ENCODE peak calls at places on chromosomes 2 and 18, in seven cellular contexts. One of them, this sample, is unnamed.

GRCh38 chr18:3610818-3611217 is 160.8 kb downstream of the TGIF1 start:
- DNase-seq in ovary: no peak
- DNase-seq in lower leg skin: no peak
- DNase-seq in A549: no peak
- DNase-seq in GM12878: no peak
- DNase-seq in H54: no peak
- DNase-seq in stomach: no peak
- DNase-seq in this sample: no peak

GRCh38 chr2:156541706-156542105 is 105.5 kb downstream of the GPD2 start:
- DNase-seq in ovary: no peak
- DNase-seq in lower leg skin: no peak
- DNase-seq in A549: no peak
- DNase-seq in GM12878: no peak
- DNase-seq in H54: no peak
- DNase-seq in stomach: no peak
- DNase-seq in this sample: no peak

GRCh38 chr18:46278481-46279465 is 174.6 kb downstream of the HAUS1 start:
- DNase-seq in ovary: no peak
- DNase-seq in lower leg skin: no peak
- DNase-seq in A549: no peak
- DNase-seq in GM12878: no peak
- DNase-seq in H54: peak
- DNase-seq in stomach: no peak
- DNase-seq in this sample: no peak

GRCh38 chr2:60445684-60446184 is 107.7 kb downstream of the BCL11A start:
- DNase-seq in ovary: no peak
- DNase-seq in lower leg skin: no peak
- DNase-seq in A549: no peak
- DNase-seq in GM12878: no peak
- DNase-seq in H54: no peak
- DNase-seq in stomach: no peak
- DNase-seq in this sample: no peak

GRCh38 chr2:112055833-112056625 is 960 bp downstream of the TMEM87B start:
- DNase-seq in ovary: peak
- DNase-seq in lower leg skin: peak
- DNase-seq in A549: peak
- DNase-seq in GM12878: no peak
- DNase-seq in H54: peak
- DNase-seq in stomach: peak
- DNase-seq in this sample: no peak

GRCh38 chr2:176507736-176508135 is 238.5 kb downstream of the MTX2 start:
- DNase-seq in ovary: no peak
- DNase-seq in lower leg skin: no peak
- DNase-seq in A549: no peak
- DNase-seq in GM12878: no peak
- DNase-seq in H54: no peak
- DNase-seq in stomach: no peak
- DNase-seq in this sample: no peak

GRCh38 chr2:30979822-30980245 is 158.4 kb downstream of the GALNT14 start:
- DNase-seq in ovary: no peak
- DNase-seq in lower leg skin: no peak
- DNase-seq in A549: peak
- DNase-seq in GM12878: no peak
- DNase-seq in H54: peak
- DNase-seq in stomach: no peak
- DNase-seq in this sample: no peak

GRCh38 chr2:117523267-117523666 is 291.2 kb upstream of the DDX18 start:
- DNase-seq in ovary: peak
- DNase-seq in lower leg skin: no peak
- DNase-seq in A549: no peak
- DNase-seq in GM12878: no peak
- DNase-seq in H54: no peak
- DNase-seq in stomach: peak
- DNase-seq in this sample: no peak

GRCh38 chr2:121716126-121716525 is 20.5 kb downstream of the NIFK start:
- DNase-seq in ovary: no peak
- DNase-seq in lower leg skin: no peak
- DNase-seq in A549: no peak
- DNase-seq in GM12878: no peak
- DNase-seq in H54: no peak
- DNase-seq in stomach: no peak
- DNase-seq in this sample: no peak

GRCh38 chr2:72220170-72220569 is 72.5 kb upstream of the CYP26B1 start:
- DNase-seq in ovary: no peak
- DNase-seq in lower leg skin: no peak
- DNase-seq in A549: no peak
- DNase-seq in GM12878: no peak
- DNase-seq in H54: no peak
- DNase-seq in stomach: no peak
- DNase-seq in this sample: no peak

GRCh38 chr2:213125646-213126347 is 25.6 kb downstream of the IKZF2 start:
- DNase-seq in ovary: no peak
- DNase-seq in lower leg skin: no peak
- DNase-seq in A549: no peak
- DNase-seq in GM12878: no peak
- DNase-seq in H54: no peak
- DNase-seq in stomach: no peak
- DNase-seq in this sample: no peak

GRCh38 chr2:173982918-173983317 is 17.7 kb upstream of the SP3 start:
- DNase-seq in ovary: peak
- DNase-seq in lower leg skin: no peak
- DNase-seq in A549: no peak
- DNase-seq in GM12878: no peak
- DNase-seq in H54: no peak
- DNase-seq in stomach: no peak
- DNase-seq in this sample: no peak

GRCh38 chr2:234879671-234880455 is 72.0 kb upstream of the SH3BP4 start:
- DNase-seq in ovary: no peak
- DNase-seq in lower leg skin: no peak
- DNase-seq in A549: peak
- DNase-seq in GM12878: no peak
- DNase-seq in H54: no peak
- DNase-seq in stomach: no peak
- DNase-seq in this sample: no peak

GRCh38 chr2:143482761-143483160 is 353.5 kb downstream of the ARHGAP15 start:
- DNase-seq in ovary: no peak
- DNase-seq in lower leg skin: no peak
- DNase-seq in A549: no peak
- DNase-seq in GM12878: no peak
- DNase-seq in H54: no peak
- DNase-seq in stomach: no peak
- DNase-seq in this sample: no peak

GRCh38 chr2:71876542-71877451 is 270.9 kb downstream of the CYP26B1 start:
- DNase-seq in ovary: no peak
- DNase-seq in lower leg skin: no peak
- DNase-seq in A549: no peak
- DNase-seq in GM12878: no peak
- DNase-seq in H54: no peak
- DNase-seq in stomach: no peak
- DNase-seq in this sample: no peak

GRCh38 chr2:214005337-214005736 is 405.5 kb upstream of the VWC2L start:
- DNase-seq in ovary: no peak
- DNase-seq in lower leg skin: no peak
- DNase-seq in A549: no peak
- DNase-seq in GM12878: no peak
- DNase-seq in H54: no peak
- DNase-seq in stomach: no peak
- DNase-seq in this sample: no peak

GRCh38 chr2:27710176-27710575 is 46.5 kb downstream of the SLC4A1AP start:
- DNase-seq in ovary: no peak
- DNase-seq in lower leg skin: peak
- DNase-seq in A549: no peak
- DNase-seq in GM12878: no peak
- DNase-seq in H54: no peak
- DNase-seq in stomach: no peak
- DNase-seq in this sample: no peak

GRCh38 chr2:28981016-28981441 is at the start of gene TOGARAM2:
- DNase-seq in ovary: peak
- DNase-seq in lower leg skin: no peak
- DNase-seq in A549: no peak
- DNase-seq in GM12878: no peak
- DNase-seq in H54: no peak
- DNase-seq in stomach: no peak
- DNase-seq in this sample: no peak

GRCh38 chr2:68059769-68060525 is 2.9 kb downstream of the C1D start:
- DNase-seq in ovary: no peak
- DNase-seq in lower leg skin: no peak
- DNase-seq in A549: no peak
- DNase-seq in GM12878: no peak
- DNase-seq in H54: no peak
- DNase-seq in stomach: no peak
- DNase-seq in this sample: no peak

GRCh38 chr2:68060652-68061051 is 2.2 kb downstream of the C1D start:
- DNase-seq in ovary: no peak
- DNase-seq in lower leg skin: no peak
- DNase-seq in A549: no peak
- DNase-seq in GM12878: no peak
- DNase-seq in H54: no peak
- DNase-seq in stomach: no peak
- DNase-seq in this sample: no peak

GRCh38 chr2:68057658-68058396 is 5.0 kb downstream of the C1D start:
- DNase-seq in ovary: no peak
- DNase-seq in lower leg skin: no peak
- DNase-seq in A549: no peak
- DNase-seq in GM12878: no peak
- DNase-seq in H54: no peak
- DNase-seq in stomach: no peak
- DNase-seq in this sample: no peak

GRCh38 chr2:68062680-68063387 is at the start of gene C1D:
- DNase-seq in ovary: peak
- DNase-seq in lower leg skin: peak
- DNase-seq in A549: peak
- DNase-seq in GM12878: peak
- DNase-seq in H54: peak
- DNase-seq in stomach: peak
- DNase-seq in this sample: peak
- TF ChIP-seq POLR2A in ovary: peak
- TF ChIP-seq POLR2A in lower leg skin: peak
- TF ChIP-seq POLR2A in A549: peak
- TF ChIP-seq POLR2A in GM12878: peak
- TF ChIP-seq POLR2A in H54: peak
- TF ChIP-seq POLR2A in stomach: no peak
- TF ChIP-seq POLR2A in this sample: peak

DNA sequence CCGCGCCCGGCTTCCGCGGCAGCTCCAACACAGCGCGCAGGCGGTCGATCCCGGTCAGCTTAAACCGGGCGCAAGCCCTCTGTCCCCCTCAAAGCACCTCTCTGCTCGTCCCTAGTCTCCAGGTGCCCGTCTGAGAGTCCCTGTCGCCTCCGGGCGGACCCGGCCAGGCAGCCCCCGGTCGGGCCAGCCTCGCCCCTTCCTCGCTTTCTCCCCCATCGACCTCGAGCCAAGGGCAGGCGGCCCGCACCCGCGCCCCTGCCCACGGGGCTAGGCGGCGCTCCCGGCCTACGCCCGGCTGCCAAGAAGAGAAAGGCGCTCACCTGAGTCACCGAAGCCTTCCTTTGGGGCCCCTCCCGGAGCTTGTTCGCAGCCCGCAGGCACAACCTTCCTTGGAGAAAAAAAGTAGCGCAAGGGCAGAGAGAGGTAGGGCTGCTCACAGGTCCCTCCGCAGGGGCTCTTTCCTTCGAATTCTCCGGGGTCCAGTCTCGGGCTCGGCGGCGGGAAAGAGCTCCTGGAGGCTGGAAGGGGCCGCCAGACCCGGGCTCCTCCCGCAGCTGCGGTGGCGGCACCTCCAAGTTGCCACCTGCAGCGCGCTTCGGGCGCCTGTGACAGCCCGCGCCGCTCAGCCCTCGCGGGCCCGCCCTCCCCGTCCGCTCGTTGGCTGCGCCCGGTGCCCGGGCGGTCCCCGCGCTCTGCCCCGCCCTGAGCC is 86.4 kb upstream of the EPB41L3 start:
- DNase-seq in ovary: peak
- DNase-seq in lower leg skin: peak
- DNase-seq in A549: peak
- DNase-seq in GM12878: no peak
- DNase-seq in H54: no peak
- DNase-seq in stomach: peak
- DNase-seq in this sample: peak
- TF ChIP-seq POLR2A in ovary: peak
- TF ChIP-seq POLR2A in lower leg skin: no peak
- TF ChIP-seq POLR2A in A549: no peak
- TF ChIP-seq POLR2A in GM12878: no peak
- TF ChIP-seq POLR2A in H54: no peak
- TF ChIP-seq POLR2A in stomach: no peak
- TF ChIP-seq POLR2A in this sample: no peak

DNA sequence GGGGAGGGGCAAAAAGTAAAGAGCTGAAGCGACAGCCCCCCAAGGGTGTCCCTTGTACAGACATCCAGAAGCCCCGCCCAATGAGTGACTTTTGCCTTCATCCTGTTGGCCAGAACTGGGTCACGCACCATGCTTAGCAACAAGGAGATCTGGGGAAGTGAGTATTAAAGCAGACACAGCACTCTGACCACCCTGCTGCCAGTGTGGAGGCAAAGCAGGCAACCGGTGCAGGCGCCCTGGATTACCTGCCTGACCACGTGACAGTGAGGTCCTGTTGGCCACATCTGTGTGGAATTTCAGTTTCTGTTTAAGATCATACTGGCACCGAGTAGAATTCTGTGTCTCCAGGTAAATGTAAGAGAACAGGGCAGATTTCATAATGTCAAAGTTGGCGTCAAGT is 21.6 kb upstream of the BIN1 start:
- DNase-seq in ovary: no peak
- DNase-seq in lower leg skin: no peak
- DNase-seq in A549: no peak
- DNase-seq in GM12878: peak
- DNase-seq in H54: peak
- DNase-seq in stomach: peak
- DNase-seq in this sample: peak
- TF ChIP-seq POLR2A in ovary: no peak
- TF ChIP-seq POLR2A in lower leg skin: no peak
- TF ChIP-seq POLR2A in A549: no peak
- TF ChIP-seq POLR2A in GM12878: peak
- TF ChIP-seq POLR2A in H54: no peak
- TF ChIP-seq POLR2A in stomach: no peak
- TF ChIP-seq POLR2A in this sample: no peak

GRCh38 chr2:233061591-233062446 is 1.7 kb downstream of the INPP5D start:
- DNase-seq in ovary: no peak
- DNase-seq in lower leg skin: peak
- DNase-seq in A549: no peak
- DNase-seq in GM12878: no peak
- DNase-seq in H54: no peak
- DNase-seq in stomach: peak
- DNase-seq in this sample: no peak

GRCh38 chr2:233060500-233061006 is 411 bp downstream of the INPP5D start:
- DNase-seq in ovary: no peak
- DNase-seq in lower leg skin: no peak
- DNase-seq in A549: no peak
- DNase-seq in GM12878: no peak
- DNase-seq in H54: no peak
- DNase-seq in stomach: peak
- DNase-seq in this sample: no peak

GRCh38 chr2:233059797-233060499 is at the start of gene INPP5D:
- DNase-seq in ovary: no peak
- DNase-seq in lower leg skin: peak
- DNase-seq in A549: no peak
- DNase-seq in GM12878: no peak
- DNase-seq in H54: no peak
- DNase-seq in stomach: peak
- DNase-seq in this sample: peak

GRCh38 chr2:233062447-233062842 is 2.3 kb downstream of the INPP5D start:
- DNase-seq in ovary: no peak
- DNase-seq in lower leg skin: peak
- DNase-seq in A549: no peak
- DNase-seq in GM12878: no peak
- DNase-seq in H54: no peak
- DNase-seq in stomach: peak
- DNase-seq in this sample: no peak

GRCh38 chr2:233061007-233061590 is 957 bp downstream of the INPP5D start:
- DNase-seq in ovary: no peak
- DNase-seq in lower leg skin: peak
- DNase-seq in A549: no peak
- DNase-seq in GM12878: no peak
- DNase-seq in H54: no peak
- DNase-seq in stomach: peak
- DNase-seq in this sample: no peak
- TF ChIP-seq POLR2A in ovary: no peak
- TF ChIP-seq POLR2A in lower leg skin: no peak
- TF ChIP-seq POLR2A in A549: no peak
- TF ChIP-seq POLR2A in GM12878: peak
- TF ChIP-seq POLR2A in H54: no peak
- TF ChIP-seq POLR2A in stomach: no peak
- TF ChIP-seq POLR2A in this sample: peak